ENCODE peak calls at places on chromosome 12, in eight cellular contexts. V is neural crest cell; Q is iPS-NIHi11; S is nephron progenitor cell; T is SW480; X is GM23338; L is activated CD4-positive, alpha-beta T cell treated with anti-CD3 and anti-CD28 coated beads, Interleukin-2, amount 50 U/mL, for 1 hour; B is ovary. D is an unnamed sample.

GRCh38 chr12:28378749-28379148 is 188.5 kb downstream of the CCDC91 start:
- DNase-seq in V (no peak), Q (no peak), S (no peak), T (no peak), X (no peak), L (no peak), B (no peak), D (no peak)

GRCh38 chr12:124395986-124396385 is 101.1 kb downstream of the RFLNA start:
- DNase-seq in V (no peak), Q (no peak), S (no peak), T (peak; percentile 20), X (no peak), L (no peak), B (no peak), D (no peak)

GRCh38 chr12:20144341-20144740 is 224.0 kb upstream of the PDE3A start:
- DNase-seq in V (no peak), Q (no peak), S (no peak), T (no peak), X (no peak), L (no peak), B (no peak), D (no peak)

GRCh38 chr12:89544730-89545184 is 18.9 kb upstream of the POC1B start:
- DNase-seq in V (no peak), Q (peak; percentile 26), S (peak; percentile 21), T (peak; percentile 21), X (peak; percentile 6), L (no peak), B (peak; percentile 13), D (no peak)

GRCh38 chr12:108495054-108495453 is 20.0 kb upstream of the FICD start:
- DNase-seq in V (peak; percentile 43), Q (peak; percentile 66), S (peak; percentile 48), T (peak; percentile 30), X (peak; percentile 86), L (no peak), B (no peak), D (peak; percentile 64)

GRCh38 chr12:108647199-108647935 is 13.7 kb upstream of the SELPLG start:
- DNase-seq in V (no peak), Q (no peak), S (no peak), T (no peak), X (peak; percentile 41), L (no peak), B (no peak), D (no peak)

GRCh38 chr12:58470266-58471010 is 449.9 kb downstream of the LRIG3 start:
- DNase-seq in V (no peak), Q (no peak), S (no peak), T (no peak), X (no peak), L (no peak), B (no peak), D (no peak)

GRCh38 chr12:75921687-75922289 is 109.8 kb downstream of the PHLDA1 start:
- DNase-seq in V (no peak), Q (no peak), S (no peak), T (no peak), X (no peak), L (no peak), B (no peak), D (no peak)

GRCh38 chr12:71071466-71072097 is 86.2 kb downstream of the TSPAN8 start:
- DNase-seq in V (no peak), Q (no peak), S (no peak), T (no peak), X (no peak), L (no peak), B (no peak), D (no peak)

GRCh38 chr12:58922849-58923248 is 2.5 kb upstream of the LRIG3 start:
- DNase-seq in V (no peak), Q (no peak), S (no peak), T (no peak), X (no peak), L (no peak), B (no peak), D (no peak)

GRCh38 chr12:117498256-117498655 is 136.8 kb upstream of the NOS1 start:
- DNase-seq in V (no peak), Q (no peak), S (no peak), T (no peak), X (peak; percentile 11), L (no peak), B (no peak), D (no peak)

GRCh38 chr12:76422154-76422877 is 74.1 kb upstream of the BBS10 start:
- DNase-seq in V (no peak), Q (no peak), S (no peak), T (no peak), X (no peak), L (no peak), B (no peak), D (peak; percentile 9)

GRCh38 chr12:125065021-125065752 is at the start of gene AACS:
- DNase-seq in V (peak; percentile 73), Q (peak; percentile 97), S (peak; percentile 91), T (peak; percentile 65), X (peak; percentile 90), L (peak; percentile 75), B (peak; percentile 75), D (peak; percentile 93)

GRCh38 chr12:117450186-117450585 is 88.8 kb upstream of the NOS1 start:
- DNase-seq in V (no peak), Q (no peak), S (peak; percentile 66), T (no peak), X (no peak), L (no peak), B (no peak), D (no peak)

GRCh38 chr12:69570000-69570516 is 15.2 kb upstream of the CCT2 start:
- DNase-seq in V (no peak), Q (no peak), S (no peak), T (no peak), X (no peak), L (no peak), B (no peak), D (no peak)

GRCh38 chr12:40144023-40144422 is 38.1 kb upstream of the SLC2A13 start:
- DNase-seq in V (no peak), Q (no peak), S (no peak), T (no peak), X (no peak), L (no peak), B (no peak), D (no peak)

GRCh38 chr12:11765817-11766794 is 116.6 kb downstream of the ETV6 start:
- DNase-seq in V (no peak), Q (no peak), S (peak; percentile 26), T (no peak), X (no peak), L (peak; percentile 25), B (no peak), D (no peak)

GRCh38 chr12:6229224-6229748 is 29.1 kb downstream of the CD9 start:
- DNase-seq in V (no peak), Q (no peak), S (no peak), T (peak; percentile 100), X (no peak), L (no peak), B (no peak), D (no peak)

GRCh38 chr12:12474931-12475485 is 87.7 kb downstream of the DUSP16 start:
- DNase-seq in V (no peak), Q (no peak), S (no peak), T (no peak), X (no peak), L (peak; percentile 46), B (no peak), D (no peak)

GRCh38 chr12:11652351-11653040 is 3.0 kb downstream of the ETV6 start:
- DNase-seq in V (no peak), Q (no peak), S (no peak), T (no peak), X (peak; percentile 18), L (no peak), B (no peak), D (no peak)

GRCh38 chr12:96233941-96234461 is 39.8 kb downstream of the ELK3 start:
- DNase-seq in V (no peak), Q (no peak), S (no peak), T (no peak), X (no peak), L (no peak), B (peak; percentile 85), D (no peak)

GRCh38 chr12:25970916-25971674 is 12.6 kb downstream of the RASSF8 start:
- DNase-seq in V (no peak), Q (no peak), S (no peak), T (no peak), X (no peak), L (no peak), B (no peak), D (no peak)

GRCh38 chr12:82124711-82125110 is 233.5 kb downstream of the CCDC59 start:
- DNase-seq in V (no peak), Q (no peak), S (no peak), T (no peak), X (no peak), L (no peak), B (no peak), D (no peak)

GRCh38 chr12:89051065-89051677 is 301.1 kb downstream of the DUSP6 start:
- DNase-seq in V (peak; percentile 9), Q (peak; percentile 59), S (no peak), T (peak; percentile 59), X (peak; percentile 83), L (peak; percentile 12), B (no peak), D (peak; percentile 43)

GRCh38 chr12:123050331-123050809 is 69.9 kb downstream of the ARL6IP4 start:
- DNase-seq in V (no peak), Q (no peak), S (no peak), T (no peak), X (no peak), L (no peak), B (no peak), D (no peak)

GRCh38 chr12:49616533-49617219 is 6.7 kb upstream of the PRPF40B start:
- DNase-seq in V (no peak), Q (no peak), S (no peak), T (no peak), X (no peak), L (no peak), B (no peak), D (no peak)

GRCh38 chr12:70719672-70720420 is 82.6 kb upstream of the PTPRB start:
- DNase-seq in V (peak; percentile 65), Q (peak; percentile 66), S (peak; percentile 70), T (peak; percentile 12), X (peak; percentile 75), L (no peak), B (no peak), D (peak; percentile 58)

D was measured in HEK293T.